ENCODE peak calls at places on chromosomes 16 and 17, in four cellular contexts. One of them, this sample, is unnamed.

GRCh38 chr17:81667754-81668153 is 1.2 kb downstream of the CCDC137 start:
- DNase-seq in coronary artery: no peak
- DNase-seq in SK-N-SH: peak
- DNase-seq in HFFc6: no peak
- DNase-seq in this sample: peak

GRCh38 chr17:78929908-78930775 is 5.0 kb upstream of the TIMP2 start:
- DNase-seq in SK-N-SH: no peak
- DNase-seq in coronary artery: no peak
- DNase-seq in HFFc6: no peak
- DNase-seq in this sample: no peak

GRCh38 chr17:3916013-3916696 is at the start of gene P2RX1:
- DNase-seq in SK-N-SH: no peak
- DNase-seq in HFFc6: no peak
- DNase-seq in coronary artery: peak
- DNase-seq in this sample: no peak

GRCh38 chr16:27179500-27180072 is 23.7 kb upstream of the KDM8 start:
- DNase-seq in coronary artery: peak
- DNase-seq in HFFc6: peak
- DNase-seq in SK-N-SH: peak
- DNase-seq in this sample: peak

GRCh38 chr17:1644493-1645206 is 882 bp downstream of the SCARF1 start:
- DNase-seq in HFFc6: peak
- DNase-seq in coronary artery: no peak
- DNase-seq in SK-N-SH: no peak
- DNase-seq in this sample: no peak

GRCh38 chr17:66143657-66144282 is 48.2 kb downstream of the CEP112 start:
- DNase-seq in SK-N-SH: no peak
- DNase-seq in coronary artery: no peak
- DNase-seq in HFFc6: no peak
- DNase-seq in this sample: no peak

GRCh38 chr16:66538910-66539309 is 11.0 kb downstream of the TK2 start:
- DNase-seq in coronary artery: no peak
- DNase-seq in SK-N-SH: no peak
- DNase-seq in HFFc6: no peak
- DNase-seq in this sample: no peak

GRCh38 chr16:9845661-9846361 is 336.4 kb downstream of the GRIN2A start:
- DNase-seq in coronary artery: no peak
- DNase-seq in SK-N-SH: no peak
- DNase-seq in HFFc6: no peak
- DNase-seq in this sample: no peak

GRCh38 chr16:75209944-75210343 is 3.0 kb upstream of the CTRB2 start:
- DNase-seq in SK-N-SH: no peak
- DNase-seq in HFFc6: no peak
- DNase-seq in coronary artery: no peak
- DNase-seq in this sample: no peak

GRCh38 chr17:15777297-15777696 is 45.2 kb downstream of the TBC1D26 start:
- DNase-seq in HFFc6: no peak
- DNase-seq in coronary artery: no peak
- DNase-seq in SK-N-SH: no peak
- DNase-seq in this sample: no peak

GRCh38 chr17:17379197-17379991 is 76.2 kb downstream of the NT5M start:
- DNase-seq in HFFc6: no peak
- DNase-seq in SK-N-SH: no peak
- DNase-seq in coronary artery: no peak
- DNase-seq in this sample: peak

GRCh38 chr16:80407265-80407987 is 133.4 kb upstream of the DYNLRB2 start:
- DNase-seq in SK-N-SH: no peak
- DNase-seq in HFFc6: no peak
- DNase-seq in coronary artery: no peak
- DNase-seq in this sample: no peak

GRCh38 chr17:27950995-27951394 is 57.8 kb upstream of the LYRM9 start:
- DNase-seq in SK-N-SH: no peak
- DNase-seq in coronary artery: no peak
- DNase-seq in HFFc6: no peak
- DNase-seq in this sample: no peak

GRCh38 chr16:48087639-48088038 is 68.2 kb downstream of the ABCC12 start:
- DNase-seq in HFFc6: peak
- DNase-seq in coronary artery: no peak
- DNase-seq in SK-N-SH: no peak
- DNase-seq in this sample: peak

GRCh38 chr17:54902017-54902416 is 1.4 kb downstream of the TOM1L1 start:
- DNase-seq in coronary artery: no peak
- DNase-seq in SK-N-SH: no peak
- DNase-seq in HFFc6: no peak
- DNase-seq in this sample: no peak

GRCh38 chr17:19237389-19238166 is 412 bp downstream of the EPN2 start:
- DNase-seq in HFFc6: peak
- DNase-seq in coronary artery: no peak
- DNase-seq in SK-N-SH: peak
- DNase-seq in this sample: peak

GRCh38 chr16:22193134-22193411 is 13.0 kb upstream of the EEF2K start:
- DNase-seq in SK-N-SH: no peak
- DNase-seq in coronary artery: no peak
- DNase-seq in HFFc6: no peak
- DNase-seq in this sample: no peak

GRCh38 chr17:17213775-17214174 is 7.6 kb upstream of the PLD6 start:
- DNase-seq in coronary artery: no peak
- DNase-seq in HFFc6: no peak
- DNase-seq in SK-N-SH: no peak
- DNase-seq in this sample: no peak

GRCh38 chr17:8896087-8896486 is 28.6 kb upstream of the PIK3R6 start:
- DNase-seq in SK-N-SH: no peak
- DNase-seq in coronary artery: no peak
- DNase-seq in HFFc6: no peak
- DNase-seq in this sample: no peak

GRCh38 chr17:9643611-9644010 is 1.7 kb upstream of the USP43 start:
- DNase-seq in HFFc6: no peak
- DNase-seq in coronary artery: no peak
- DNase-seq in SK-N-SH: no peak
- DNase-seq in this sample: no peak

GRCh38 chr17:11170901-11171300 is 70.1 kb upstream of the SHISA6 start:
- DNase-seq in coronary artery: no peak
- DNase-seq in SK-N-SH: no peak
- DNase-seq in HFFc6: no peak
- DNase-seq in this sample: no peak

GRCh38 chr16:17213974-17214373 is 256.8 kb downstream of the XYLT1 start:
- DNase-seq in HFFc6: no peak
- DNase-seq in SK-N-SH: no peak
- DNase-seq in coronary artery: no peak
- DNase-seq in this sample: no peak

GRCh38 chr16:49075709-49076108 is 205.9 kb downstream of the CBLN1 start:
- DNase-seq in coronary artery: no peak
- DNase-seq in HFFc6: no peak
- DNase-seq in SK-N-SH: no peak
- DNase-seq in this sample: no peak

GRCh38 chr17:8192070-8192815 is 2.3 kb upstream of the BORCS6 start:
- DNase-seq in coronary artery: peak
- DNase-seq in SK-N-SH: peak
- DNase-seq in HFFc6: peak
- DNase-seq in this sample: peak

GRCh38 chr17:28807925-28808641 is 34.5 kb downstream of the FAM222B start:
- DNase-seq in HFFc6: peak
- DNase-seq in coronary artery: no peak
- DNase-seq in SK-N-SH: no peak
- DNase-seq in this sample: no peak

GRCh38 chr17:2697611-2698162 is 13.9 kb downstream of the CLUH start:
- DNase-seq in coronary artery: peak
- DNase-seq in SK-N-SH: peak
- DNase-seq in HFFc6: no peak
- DNase-seq in this sample: peak

GRCh38 chr17:19723967-19724366 is 7.6 kb upstream of the SLC47A2 start:
- DNase-seq in coronary artery: no peak
- DNase-seq in SK-N-SH: no peak
- DNase-seq in HFFc6: no peak
- DNase-seq in this sample: no peak

GRCh38 chr17:38869647-38870258 is at the start of gene LASP1:
- DNase-seq in SK-N-SH: peak
- DNase-seq in HFFc6: peak
- DNase-seq in coronary artery: peak
- DNase-seq in this sample: peak

DNA sequence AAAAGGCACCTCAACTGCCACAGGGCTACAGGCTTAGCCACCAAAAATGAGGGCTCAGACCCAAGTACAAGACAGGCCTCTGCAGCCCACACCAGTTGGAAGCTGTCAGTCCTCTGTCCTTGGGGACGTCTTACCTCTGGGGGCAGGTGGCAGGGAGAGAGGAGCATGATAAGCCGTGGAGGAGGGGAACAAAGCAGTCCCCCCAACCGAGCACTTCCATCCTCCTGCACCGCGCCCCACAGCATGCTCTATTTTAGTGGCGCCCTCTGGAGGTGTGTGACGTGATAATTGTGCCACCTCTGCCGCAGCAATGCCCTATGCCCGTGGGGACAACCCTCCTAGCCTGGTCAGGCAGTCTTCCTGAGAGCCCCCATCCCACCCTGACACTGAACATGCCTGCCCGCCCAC is 13.6 kb downstream of the G6PC3 start:
- DNase-seq in SK-N-SH: peak
- DNase-seq in coronary artery: no peak
- DNase-seq in HFFc6: no peak
- DNase-seq in this sample: peak
- TF ChIP-seq CTCF in SK-N-SH: peak
- TF ChIP-seq CTCF in coronary artery: no peak
- TF ChIP-seq CTCF in HFFc6: peak
- TF ChIP-seq CTCF in this sample: peak

GRCh38 chr17:6699997-6700947 is 12.9 kb downstream of the SLC13A5 start:
- DNase-seq in coronary artery: no peak
- DNase-seq in SK-N-SH: no peak
- DNase-seq in HFFc6: no peak
- DNase-seq in this sample: no peak
- TF ChIP-seq CTCF in coronary artery: no peak
- TF ChIP-seq CTCF in SK-N-SH: no peak
- TF ChIP-seq CTCF in HFFc6: no peak
- TF ChIP-seq CTCF in this sample: no peak

GRCh38 chr16:87470332-87470731 is 22.5 kb downstream of the ZCCHC14 start:
- DNase-seq in SK-N-SH: no peak
- DNase-seq in coronary artery: no peak
- DNase-seq in HFFc6: no peak
- DNase-seq in this sample: no peak
- TF ChIP-seq CTCF in SK-N-SH: no peak
- TF ChIP-seq CTCF in coronary artery: no peak
- TF ChIP-seq CTCF in HFFc6: no peak
- TF ChIP-seq CTCF in this sample: no peak

DNA sequence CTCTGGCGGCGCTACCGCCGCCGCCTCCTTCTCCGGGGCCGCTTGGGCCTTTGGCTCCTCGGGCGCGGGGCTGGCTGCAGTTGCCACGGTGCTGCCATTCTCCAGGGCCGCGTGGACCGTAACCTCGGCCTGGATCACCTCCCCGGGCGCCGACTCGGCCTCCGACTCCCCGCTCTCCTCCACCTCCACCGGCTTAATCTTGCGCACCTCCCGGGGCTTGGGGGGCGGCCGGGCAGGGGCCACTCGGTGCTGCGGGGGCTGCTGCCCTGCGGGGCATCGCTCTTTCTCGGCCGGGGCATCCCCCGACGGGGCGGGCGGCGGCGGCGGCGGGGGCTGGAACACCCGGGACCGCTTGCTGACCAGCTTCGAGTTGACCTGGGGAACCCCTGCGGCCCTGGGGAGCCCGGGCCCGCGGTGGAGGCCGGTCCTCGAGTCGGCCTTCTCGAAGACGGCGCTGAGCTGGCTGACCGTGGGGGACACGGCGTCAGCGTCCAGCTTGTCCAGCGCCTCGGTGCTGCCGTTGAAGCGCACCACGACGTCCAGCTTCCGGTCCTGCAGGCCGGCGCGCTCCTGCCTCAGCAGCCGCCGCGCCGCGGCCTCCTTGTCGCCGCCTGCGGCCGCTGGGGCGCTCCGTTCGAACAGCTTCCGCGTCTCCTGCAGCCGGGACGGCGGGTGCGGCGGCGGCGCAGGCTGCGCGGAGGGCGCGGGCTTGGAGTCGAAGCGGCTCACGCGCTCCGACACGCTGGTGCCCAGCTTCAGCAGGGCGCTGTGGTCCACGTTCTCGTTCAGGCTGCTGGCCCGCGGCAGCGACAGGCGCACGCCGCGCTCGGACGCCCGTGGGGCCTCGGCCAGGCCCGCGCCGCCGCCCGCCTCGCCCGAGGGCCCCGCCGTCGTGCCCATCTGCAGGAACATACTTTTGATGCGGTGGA is 788 bp downstream of the PPP1R9B start:
- DNase-seq in SK-N-SH: peak
- DNase-seq in HFFc6: no peak
- DNase-seq in coronary artery: no peak
- DNase-seq in this sample: peak
- TF ChIP-seq CTCF in SK-N-SH: no peak
- TF ChIP-seq CTCF in HFFc6: peak
- TF ChIP-seq CTCF in coronary artery: no peak
- TF ChIP-seq CTCF in this sample: no peak

DNA sequence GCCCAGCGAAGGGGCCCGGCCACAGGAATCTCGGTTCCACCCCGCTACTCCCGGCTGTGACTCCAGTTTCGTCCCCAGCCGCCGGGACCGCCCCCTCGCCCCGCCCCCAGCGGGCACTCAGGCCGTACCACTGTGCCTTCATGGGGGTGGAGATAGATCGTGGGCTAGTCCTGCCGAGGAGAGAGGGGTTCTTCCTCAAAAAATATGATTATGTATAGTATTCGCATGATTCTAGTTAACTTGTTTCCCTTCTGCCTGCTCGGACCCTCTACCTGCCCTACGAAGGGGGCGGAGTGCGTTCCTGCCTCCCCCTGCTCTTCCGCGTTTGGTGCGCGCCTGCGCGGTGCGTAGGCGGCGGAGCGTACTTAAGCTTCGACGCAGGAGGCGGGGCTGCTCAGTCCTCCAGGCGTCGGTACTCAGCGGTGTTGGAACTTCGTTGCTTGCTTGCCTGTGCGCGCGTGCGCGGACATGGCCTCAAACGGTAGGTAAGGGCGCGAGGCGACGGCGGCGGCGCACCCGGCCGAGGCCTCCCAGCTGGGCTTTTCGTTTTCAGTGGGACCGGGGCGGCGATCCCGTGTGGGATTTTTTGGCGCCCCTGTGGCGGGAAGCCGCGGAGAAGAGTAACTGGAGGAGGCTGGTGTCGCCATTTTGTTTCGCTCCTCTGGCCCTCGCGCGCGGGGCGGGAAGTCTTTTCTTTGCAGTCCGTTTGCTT is at the start of gene FUS:
- DNase-seq in HFFc6: peak
- DNase-seq in SK-N-SH: peak
- DNase-seq in coronary artery: peak
- DNase-seq in this sample: peak
- TF ChIP-seq CTCF in HFFc6: no peak
- TF ChIP-seq CTCF in SK-N-SH: no peak
- TF ChIP-seq CTCF in coronary artery: no peak
- TF ChIP-seq CTCF in this sample: no peak

GRCh38 chr17:40318835-40319332 is 9.9 kb downstream of the RARA start:
- DNase-seq in HFFc6: no peak
- DNase-seq in coronary artery: peak
- DNase-seq in SK-N-SH: peak
- DNase-seq in this sample: peak
- TF ChIP-seq CTCF in HFFc6: peak
- TF ChIP-seq CTCF in coronary artery: no peak
- TF ChIP-seq CTCF in SK-N-SH: peak
- TF ChIP-seq CTCF in this sample: no peak

GRCh38 chr17:34872640-34873039 is 88.6 kb downstream of the CCT6B start:
- DNase-seq in HFFc6: no peak
- DNase-seq in SK-N-SH: no peak
- DNase-seq in coronary artery: no peak
- DNase-seq in this sample: no peak
- TF ChIP-seq CTCF in HFFc6: no peak
- TF ChIP-seq CTCF in SK-N-SH: no peak
- TF ChIP-seq CTCF in coronary artery: no peak
- TF ChIP-seq CTCF in this sample: no peak

This sample was measured in glutamatergic neuron.